ENCODE peak calls at places on chromosome 18, in six cellular contexts. D, Q, R, P, V and B are unnamed samples.

GRCh38 chr18:31206787-31207381 is 44.2 kb upstream of the DSC1 start:
- DNase-seq in D (peak), Q (no peak), R (peak), P (peak), V (peak), B (peak)

GRCh38 chr18:71471963-71472725 is 1072.0 kb downstream of the CBLN2 start:
- DNase-seq in D (no peak), Q (no peak), R (no peak), P (no peak), V (no peak), B (no peak)

GRCh38 chr18:13629841-13630747 is 96.3 kb downstream of the FAM210A start:
- DNase-seq in D (peak), Q (no peak), R (peak), P (no peak), V (peak), B (peak)

GRCh38 chr18:7116832-7117389 is 686 bp downstream of the LAMA1 start:
- DNase-seq in D (peak), Q (no peak), R (no peak), P (no peak), V (no peak), B (no peak)

GRCh38 chr18:25349926-25350560 is 1.9 kb downstream of the ZNF521 start:
- DNase-seq in D (peak), Q (no peak), R (no peak), P (no peak), V (peak), B (peak)

GRCh38 chr18:56461151-56461550 is 177.2 kb downstream of the TXNL1 start:
- DNase-seq in D (no peak), Q (no peak), R (no peak), P (no peak), V (no peak), B (no peak)

GRCh38 chr18:13382990-13383821 is 164.6 kb downstream of the LDLRAD4 start:
- DNase-seq in D (peak), Q (no peak), R (no peak), P (no peak), V (no peak), B (no peak)

GRCh38 chr18:46362533-46362932 is 258.3 kb downstream of the HAUS1 start:
- DNase-seq in D (no peak), Q (no peak), R (no peak), P (no peak), V (no peak), B (no peak)

GRCh38 chr18:7789853-7790552 is 222.9 kb downstream of the PTPRM start:
- DNase-seq in D (no peak), Q (no peak), R (peak), P (peak), V (no peak), B (no peak)

GRCh38 chr18:48902023-48902855 is 48.5 kb downstream of the SMAD7 start:
- DNase-seq in D (peak), Q (no peak), R (peak), P (peak), V (peak), B (no peak)

GRCh38 chr18:1708006-1708405 is 803.3 kb downstream of the ADCYAP1 start:
- DNase-seq in D (no peak), Q (no peak), R (no peak), P (no peak), V (no peak), B (no peak)

GRCh38 chr18:48950536-48951447 is at the start of gene SMAD7:
- DNase-seq in D (no peak), Q (no peak), R (no peak), P (peak), V (peak), B (no peak)

GRCh38 chr18:57775937-57776336 is 27.2 kb downstream of the ATP8B1 start:
- DNase-seq in D (no peak), Q (no peak), R (no peak), P (no peak), V (no peak), B (no peak)

GRCh38 chr18:63578357-63578958 is 8.7 kb upstream of the SERPINB13 start:
- DNase-seq in D (no peak), Q (no peak), R (no peak), P (no peak), V (no peak), B (peak)

GRCh38 chr18:62634471-62634870 is 80.9 kb upstream of the PHLPP1 start:
- DNase-seq in D (no peak), Q (no peak), R (no peak), P (no peak), V (no peak), B (no peak)

GRCh38 chr18:45175505-45175904 is 439.8 kb upstream of the SLC14A2 start:
- DNase-seq in D (no peak), Q (no peak), R (no peak), P (no peak), V (no peak), B (no peak)

GRCh38 chr18:12327510-12328178 is 19.6 kb downstream of the TUBB6 start:
- DNase-seq in D (peak), Q (no peak), R (peak), P (peak), V (peak), B (peak)

GRCh38 chr18:32770651-32771168 is 2.1 kb downstream of the KLHL14 start:
- DNase-seq in D (no peak), Q (no peak), R (no peak), P (no peak), V (no peak), B (no peak)
- TF ChIP-seq POLR2A in D (no peak), Q (no peak), R (no peak), P (no peak), V (no peak), B (no peak)

GRCh38 chr18:9615280-9615797 is 980 bp upstream of the PPP4R1 start:
- DNase-seq in D (no peak), Q (no peak), R (no peak), P (no peak), V (no peak), B (no peak)

GRCh38 chr18:9612215-9612830 is 2.0 kb downstream of the PPP4R1 start:
- DNase-seq in D (no peak), Q (no peak), R (peak), P (peak), V (no peak), B (peak)

GRCh38 chr18:9614401-9615279 is at the start of gene PPP4R1:
- DNase-seq in D (peak), Q (peak), R (peak), P (peak), V (peak), B (peak)

GRCh38 chr18:9612989-9613388 is 1.4 kb downstream of the PPP4R1 start:
- DNase-seq in D (no peak), Q (no peak), R (no peak), P (no peak), V (no peak), B (no peak)

DNA sequence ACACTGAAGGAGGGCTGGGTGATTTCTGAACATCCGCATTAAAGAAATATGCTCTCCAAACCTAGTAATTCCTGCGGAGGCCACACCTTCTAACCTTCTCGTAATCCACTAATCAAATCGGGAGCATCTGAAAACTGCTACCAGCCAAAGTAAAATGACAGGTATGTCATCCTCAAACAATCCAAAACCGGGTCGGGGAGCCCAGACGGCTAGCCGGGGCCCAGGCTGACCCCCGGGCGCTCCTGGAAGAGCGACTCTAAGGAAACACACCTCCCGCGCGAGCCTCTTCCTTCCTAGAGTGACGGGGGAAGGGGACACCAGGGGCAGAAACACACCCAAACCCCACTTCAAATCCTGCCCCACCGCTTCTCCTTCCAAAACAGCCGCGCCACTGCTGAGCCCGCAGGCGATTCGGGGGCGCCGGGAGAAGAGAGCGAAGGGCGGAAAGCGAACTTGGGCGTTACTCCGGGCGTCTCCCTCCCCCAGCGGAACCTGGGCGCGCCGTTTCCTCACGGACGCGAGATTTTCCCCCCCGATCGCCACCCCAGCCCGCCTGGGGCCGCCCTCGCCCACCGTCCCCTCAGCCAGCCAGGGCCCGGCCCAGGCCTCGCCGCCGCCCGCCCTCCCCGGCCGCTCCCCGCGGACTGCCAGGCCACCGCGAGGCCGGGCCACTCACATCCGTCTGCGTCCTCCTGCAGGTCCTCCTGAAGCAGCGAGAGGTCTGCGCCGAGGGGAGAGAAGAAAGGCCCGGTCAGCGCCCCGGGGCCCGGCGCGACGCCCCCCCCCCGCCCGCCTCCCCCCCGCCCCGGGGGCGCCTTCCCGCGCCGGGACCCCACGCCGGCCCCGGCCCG is 584 bp downstream of the PPP4R1 start:
- DNase-seq in D (peak), Q (no peak), R (no peak), P (peak), V (peak), B (peak)
- TF ChIP-seq POLR2A in D (no peak), Q (no peak), R (no peak), P (no peak), V (no peak), B (peak)

DNA sequence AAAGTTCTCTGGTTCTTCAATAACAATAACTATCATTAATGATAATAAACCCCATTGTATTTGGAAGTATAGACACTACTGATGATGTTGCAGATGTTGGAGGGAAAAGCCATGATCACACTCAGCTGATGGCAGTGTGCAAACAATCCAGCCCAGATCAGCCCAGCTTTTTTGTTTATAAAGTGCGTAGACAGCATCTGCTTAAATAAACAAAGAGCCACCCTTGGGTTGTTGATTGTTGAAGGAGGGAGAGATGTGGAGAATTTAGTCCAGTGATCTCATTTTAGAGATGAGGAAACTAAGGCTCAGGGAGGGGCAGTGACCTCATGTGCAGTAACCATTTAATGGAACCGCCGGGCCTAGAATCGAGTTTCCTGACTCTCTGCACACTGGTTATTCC is 56.0 kb upstream of the MEX3C start:
- DNase-seq in D (no peak), Q (no peak), R (no peak), P (no peak), V (no peak), B (no peak)
- TF ChIP-seq POLR2A in D (no peak), Q (no peak), R (no peak), P (no peak), V (no peak), B (no peak)

GRCh38 chr18:75208055-75208835 is 694 bp downstream of the PTGR3 start:
- DNase-seq in D (peak), Q (no peak), R (no peak), P (peak), V (peak), B (peak)

GRCh38 chr18:75207298-75208054 is 1.5 kb downstream of the PTGR3 start:
- DNase-seq in D (no peak), Q (no peak), R (no peak), P (no peak), V (no peak), B (no peak)

GRCh38 chr18:75209129-75209951 is at the start of gene PTGR3:
- DNase-seq in D (peak), Q (peak), R (peak), P (peak), V (peak), B (peak)

GRCh38 chr18:75209952-75210261 is 690 bp upstream of the TSHZ1 start:
- DNase-seq in D (no peak), Q (no peak), R (no peak), P (no peak), V (no peak), B (peak)

DNA sequence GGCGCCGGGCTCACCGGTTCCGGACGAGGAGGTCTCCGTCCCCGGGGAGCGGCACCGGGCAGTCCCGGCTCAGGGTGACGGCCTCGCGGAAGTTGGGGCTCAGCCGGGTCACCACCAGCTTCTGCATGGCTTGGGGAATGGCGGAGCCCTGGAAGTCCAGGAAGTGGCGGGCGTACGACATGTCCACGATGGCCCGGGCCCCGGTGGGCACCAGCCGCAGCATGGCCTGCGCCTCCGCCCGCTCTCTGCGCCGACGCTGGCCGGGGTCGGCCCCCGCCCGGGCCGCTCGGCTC is 157 bp downstream of the PTGR3 start:
- DNase-seq in D (no peak), Q (no peak), R (no peak), P (peak), V (peak), B (no peak)
- TF ChIP-seq POLR2A in D (no peak), Q (no peak), R (peak), P (no peak), V (no peak), B (no peak)

GRCh38 chr18:54267688-54268087 is 1.6 kb upstream of the POLI start:
- DNase-seq in D (no peak), Q (no peak), R (no peak), P (no peak), V (no peak), B (no peak)

DNA sequence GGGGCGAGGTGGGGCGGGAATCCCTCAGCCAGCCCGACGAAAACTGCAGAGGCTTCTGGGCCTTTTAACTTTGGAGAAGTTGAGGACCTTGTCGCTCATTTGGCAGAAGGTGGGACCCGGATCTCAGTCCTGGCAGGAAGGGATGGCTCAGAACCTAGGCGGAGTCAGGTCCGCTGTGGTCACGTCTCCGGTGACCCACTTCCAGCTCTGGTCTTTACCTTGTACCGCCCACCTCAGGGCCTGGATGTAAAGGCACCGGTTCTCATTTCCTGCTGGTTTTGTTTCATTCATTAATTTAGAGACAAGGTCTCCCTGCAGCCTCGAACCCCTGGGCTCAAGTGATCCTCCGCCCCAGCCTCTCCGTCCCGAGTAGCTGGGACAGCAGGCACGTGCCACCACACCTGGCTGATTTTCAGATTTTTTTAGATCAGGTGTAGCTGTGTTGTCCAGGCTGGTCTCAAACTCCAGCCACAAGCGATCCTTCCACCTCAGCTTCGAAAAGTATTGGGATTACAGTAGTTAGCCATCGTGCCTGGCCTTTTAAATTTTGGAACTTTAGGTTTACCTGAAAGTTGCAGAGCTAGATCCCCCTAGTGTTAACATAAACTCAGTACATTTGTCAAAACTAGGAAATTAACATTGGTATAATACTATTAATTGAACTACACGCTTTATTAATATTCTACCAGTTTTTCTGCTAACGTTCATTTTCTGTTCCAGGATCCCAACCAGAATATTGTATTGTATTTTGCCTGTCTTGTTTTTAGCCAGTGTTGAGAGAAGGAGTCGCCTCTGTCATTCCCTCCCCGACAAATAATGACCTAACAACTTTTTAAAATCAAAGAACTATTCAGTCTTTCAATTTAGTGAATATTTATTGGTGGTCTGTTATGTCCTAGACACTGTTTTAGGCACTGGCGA is 867 bp downstream of the POLI start:
- DNase-seq in D (peak), Q (no peak), R (peak), P (peak), V (peak), B (peak)
- TF ChIP-seq POLR2A in D (no peak), Q (no peak), R (no peak), P (no peak), V (no peak), B (peak)

GRCh38 chr18:23690505-23691068 is 1.3 kb downstream of the LAMA3 start:
- DNase-seq in D (no peak), Q (no peak), R (no peak), P (no peak), V (no peak), B (no peak)

GRCh38 chr18:23688528-23688927 is 725 bp upstream of the LAMA3 start:
- DNase-seq in D (no peak), Q (no peak), R (no peak), P (no peak), V (no peak), B (no peak)

GRCh38 chr18:23689616-23690504 is 607 bp downstream of the LAMA3 start:
- DNase-seq in D (peak), Q (no peak), R (peak), P (peak), V (no peak), B (no peak)

GRCh38 chr18:23684515-23685197 is 4.6 kb upstream of the LAMA3 start:
- DNase-seq in D (no peak), Q (no peak), R (peak), P (no peak), V (no peak), B (no peak)

DNA sequence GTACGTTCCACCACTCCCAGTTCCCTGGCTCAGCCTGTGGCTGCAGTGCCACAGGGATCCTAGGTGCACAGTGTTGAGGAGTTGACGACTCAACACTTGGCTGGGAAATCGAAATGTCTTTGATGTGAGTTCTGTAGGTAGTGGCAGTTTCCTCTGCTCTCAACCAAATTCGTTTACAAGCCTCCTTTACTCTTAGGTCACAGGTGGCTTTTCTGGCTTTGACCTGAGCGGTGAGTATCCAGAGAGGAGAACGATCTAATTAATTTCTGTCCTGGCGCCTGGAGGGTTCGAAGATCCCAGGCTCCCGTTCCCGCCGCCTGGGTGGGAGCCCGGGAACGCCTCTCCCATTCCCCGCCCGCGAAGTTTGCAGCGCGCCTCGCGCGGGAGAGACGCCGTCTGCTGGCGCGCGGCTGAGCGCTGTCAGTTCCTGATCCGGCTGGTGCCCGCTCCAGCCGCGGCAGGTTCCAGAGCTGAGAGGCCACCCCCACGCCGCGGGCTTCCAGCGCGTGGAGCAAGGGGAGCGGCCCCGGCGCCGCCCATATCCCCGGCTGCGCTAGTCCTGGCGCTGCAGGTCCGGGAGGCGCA is at the start of gene LAMA3:
- DNase-seq in D (peak), Q (no peak), R (peak), P (peak), V (peak), B (no peak)
- TF ChIP-seq POLR2A in D (no peak), Q (peak), R (peak), P (no peak), V (no peak), B (no peak)